ENCODE peak calls at places on chromosomes 1 and 21, in five cellular contexts. V, A, G, X and O are unnamed samples.
A peak's percentile ranks its signal among the peaks of the same experiment; 100 is the strongest.

GRCh38 chr1:229204863-229205777 is 65.8 kb upstream of the RAB4A start:
- DNase-seq in V (no peak), A (no peak), G (no peak), X (no peak), O (peak; percentile 50)

GRCh38 chr21:21547368-21547953 is 549.3 kb downstream of the NCAM2 start:
- DNase-seq in V (no peak), A (no peak), G (no peak), X (no peak), O (no peak)

GRCh38 chr21:35345954-35346353 is 296.9 kb upstream of the RUNX1 start:
- DNase-seq in V (no peak), A (no peak), G (no peak), X (no peak), O (no peak)

GRCh38 chr1:118077331-118078055 is 107.5 kb downstream of the SPAG17 start:
- DNase-seq in V (peak; percentile 9), A (peak; percentile 29), G (no peak), X (no peak), O (peak; percentile 11)

GRCh38 chr1:1425753-1426495 is 4.8 kb upstream of the ANKRD65 start:
- DNase-seq in V (no peak), A (no peak), G (no peak), X (peak; percentile 69), O (no peak)

GRCh38 chr1:3905953-3906671 is 6.0 kb upstream of the C1orf174 start:
- DNase-seq in V (no peak), A (no peak), G (no peak), X (no peak), O (no peak)

GRCh38 chr1:176831150-176831549 is 333.4 kb downstream of the ASTN1 start:
- DNase-seq in V (no peak), A (no peak), G (no peak), X (no peak), O (no peak)

GRCh38 chr1:230251644-230252191 is 174.4 kb downstream of the PGBD5 start:
- DNase-seq in V (no peak), A (no peak), G (no peak), X (no peak), O (no peak)

GRCh38 chr1:110341872-110342331 is 2.7 kb downstream of the RBM15 start:
- DNase-seq in V (no peak), A (no peak), G (no peak), X (no peak), O (no peak)

GRCh38 chr1:222171005-222171404 is 376.9 kb downstream of the HHIPL2 start:
- DNase-seq in V (peak; percentile 5), A (peak; percentile 29), G (no peak), X (no peak), O (no peak)

GRCh38 chr21:34807146-34807880 is 138.5 kb downstream of the CLIC6 start:
- DNase-seq in V (peak; percentile 92), A (peak; percentile 98), G (peak; percentile 23), X (no peak), O (peak; percentile 81)

GRCh38 chr1:217602380-217602779 is 28.5 kb downstream of the GPATCH2 start:
- DNase-seq in V (no peak), A (no peak), G (no peak), X (no peak), O (no peak)

DNA sequence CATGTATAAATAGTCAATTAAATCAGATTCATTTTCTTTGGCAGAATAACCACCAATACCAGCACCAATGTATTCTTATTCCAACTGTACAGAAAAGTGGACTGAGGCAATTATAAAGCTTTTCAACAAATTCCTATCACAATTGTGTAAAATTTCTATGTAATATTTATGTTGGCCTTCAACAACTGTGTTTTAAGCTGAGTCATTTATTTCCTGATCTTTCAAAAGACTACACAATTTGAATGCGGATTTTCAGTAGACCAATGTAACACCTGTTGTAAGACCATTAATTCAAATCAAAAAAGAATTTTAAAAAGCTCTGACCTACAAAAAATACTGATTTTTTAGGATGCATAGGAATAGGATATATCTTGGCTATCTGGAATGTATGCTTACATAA is 25.5 kb downstream of the GPATCH2 start:
- DNase-seq in V (no peak), A (no peak), G (no peak), X (no peak), O (no peak)
- TF ChIP-seq CTCF in V (no peak), A (no peak), G (no peak), X (no peak), O (no peak)

DNA sequence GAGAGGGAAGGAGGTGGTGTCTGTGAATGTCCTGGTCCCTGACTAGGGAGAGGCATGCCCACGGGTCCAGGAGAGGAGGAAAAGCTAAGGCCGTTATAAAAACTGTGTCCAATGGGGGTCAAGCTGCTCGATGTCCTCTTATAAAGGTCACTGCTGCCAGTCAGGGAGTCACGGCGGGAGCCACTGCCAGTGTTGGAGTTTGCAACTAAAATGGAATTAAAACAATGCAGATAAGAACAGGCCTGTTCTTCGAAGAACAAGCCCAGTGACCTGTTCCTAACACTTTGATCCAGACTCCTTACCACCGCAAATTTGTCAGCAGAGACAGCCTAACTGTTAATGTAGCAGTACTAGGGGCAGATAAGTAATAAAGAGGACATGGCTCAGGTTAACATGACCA is 56.1 kb upstream of the SDC3 start:
- DNase-seq in V (no peak), A (no peak), G (no peak), X (no peak), O (no peak)
- H3K27ac ChIP-seq in V (no peak overlapping the region), A (no peak overlapping the region), G (no peak overlapping the region), X (no peak overlapping the region), O (no peak overlapping the region)

DNA sequence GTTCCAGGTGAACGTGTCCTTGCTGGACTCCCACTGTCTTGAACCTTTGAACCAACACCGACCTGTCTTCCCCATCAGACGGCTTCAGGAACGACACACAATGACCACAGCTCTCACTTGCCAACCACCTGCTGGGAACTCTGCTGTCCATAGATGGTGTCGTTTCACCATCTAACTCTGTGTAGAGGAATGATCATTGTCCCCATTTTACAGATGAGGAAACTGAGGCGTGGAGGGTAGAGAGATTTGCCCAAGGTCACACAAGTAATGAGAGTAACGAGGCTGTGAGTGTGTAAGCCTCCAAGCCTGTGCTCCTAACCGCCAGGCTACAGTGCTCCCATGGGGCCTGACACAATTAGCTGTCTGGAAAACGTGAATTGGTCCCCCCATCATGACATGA is 9.9 kb upstream of the PLEKHG5 start:
- DNase-seq in V (no peak), A (no peak), G (no peak), X (no peak), O (no peak)
- TF ChIP-seq CTCF in V (no peak), A (no peak), G (no peak), X (no peak), O (no peak)

DNA sequence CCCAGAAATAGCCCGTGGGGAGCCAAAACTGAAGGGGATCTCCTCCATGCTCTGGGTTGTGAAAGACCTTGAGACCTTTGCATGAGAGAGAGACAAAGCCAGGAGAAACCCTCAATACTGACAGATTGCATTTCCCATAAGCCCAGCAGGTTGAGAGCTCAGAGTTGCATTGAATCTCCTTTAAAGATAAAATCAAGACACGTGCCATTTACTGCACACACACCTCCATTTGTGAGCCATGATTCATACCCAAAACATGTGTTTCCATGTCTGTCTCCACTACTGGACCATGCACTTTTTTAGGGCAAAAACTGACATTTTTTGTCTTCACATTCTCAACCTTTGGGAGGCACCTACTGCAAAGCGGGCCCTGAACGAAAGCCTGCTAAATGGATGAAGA is 144.0 kb upstream of the NRIP1 start:
- DNase-seq in V (no peak), A (no peak), G (no peak), X (no peak), O (no peak)
- H3K27ac ChIP-seq in V (no peak overlapping the region), A (no peak overlapping the region), G (no peak overlapping the region), X (no peak overlapping the region), O (no peak overlapping the region)

DNA sequence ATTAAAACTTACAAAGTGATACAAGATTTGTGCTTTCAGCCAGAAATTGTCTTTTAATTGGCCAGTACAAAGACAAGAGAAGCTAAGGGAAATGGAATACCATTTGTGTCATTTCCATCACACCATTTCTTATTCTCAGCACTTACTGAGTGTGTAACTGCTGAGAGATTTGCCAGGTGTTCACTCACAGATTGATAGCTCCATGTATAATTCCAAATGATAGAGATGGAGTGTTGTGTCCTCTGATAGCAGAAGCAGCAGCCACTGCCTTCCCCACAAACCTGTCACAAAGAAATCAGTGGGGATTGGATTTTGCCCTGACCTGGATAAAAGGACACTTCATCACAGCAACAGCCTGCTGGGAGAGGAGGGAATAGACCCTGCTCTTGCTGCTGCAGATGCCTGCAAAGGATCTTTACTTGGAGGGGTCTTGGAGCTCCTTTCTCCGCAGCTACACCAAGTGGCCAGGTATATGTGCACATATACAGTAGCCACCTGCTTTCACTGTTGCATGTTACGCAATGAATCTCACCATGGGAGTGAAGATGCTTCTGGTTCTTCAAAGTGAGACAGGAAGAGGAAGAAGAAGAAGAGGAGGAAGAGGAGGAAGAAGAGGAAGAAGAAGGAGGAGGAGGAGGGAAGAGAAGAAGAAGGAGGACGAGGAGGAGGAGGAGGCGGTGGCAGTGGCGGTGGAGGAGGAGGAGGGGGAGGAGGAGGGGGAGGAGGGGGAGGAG is 78.7 kb upstream of the KCNJ15 start:
- DNase-seq in V (no peak), A (no peak), G (no peak), X (no peak), O (no peak)
- TF ChIP-seq CTCF in V (no peak), A (no peak), G (no peak), X (no peak), O (no peak)

GRCh38 chr1:160308451-160309182 is 23.7 kb upstream of the PEX19 start:
- DNase-seq in V (no peak), A (no peak), G (no peak), X (no peak), O (no peak)
- H3K27ac ChIP-seq in V (no peak overlapping the region), A (peak overlapping the region; percentile 37), G (no peak overlapping the region), X (no peak overlapping the region), O (no peak overlapping the region)

DNA sequence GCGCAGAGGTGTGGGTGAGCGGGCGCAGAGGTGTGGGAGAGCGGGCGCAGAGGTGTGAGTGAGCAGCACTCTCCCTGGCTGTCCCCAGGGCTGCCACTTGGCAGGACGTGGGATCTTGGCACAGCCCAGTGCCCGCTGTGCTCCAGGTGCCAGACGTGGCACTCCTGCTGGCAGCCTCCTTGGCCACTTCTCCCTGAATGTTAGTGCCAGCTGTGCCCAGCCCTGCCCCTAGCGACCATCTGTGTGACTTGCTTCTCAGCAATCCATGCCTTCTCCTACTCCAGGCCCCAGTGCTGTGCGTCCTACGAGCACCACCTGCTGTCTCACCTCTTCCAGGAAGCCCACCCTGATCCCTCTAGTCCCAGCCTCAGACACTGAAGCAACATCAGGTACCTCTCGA is 30.5 kb downstream of the KRTAP10-1 start:
- DNase-seq in V (peak; percentile 44), A (no peak), G (no peak), X (peak; percentile 92), O (no peak)
- TF ChIP-seq CTCF in V (peak; percentile 44), A (no peak), G (no peak), X (peak; percentile 47), O (no peak)